ENCODE peak calls at places on chromosomes 11 and 22, in eight cellular contexts. One of them, this sample, is unnamed.
A peak's percentile ranks its signal among the peaks of the same experiment; 100 is the strongest.

GRCh38 chr11:62830904-62831519 is 839 bp downstream of the STX5 start:
- DNase-seq in epithelial cell of proximal tubule: no peak
- DNase-seq in endothelial cell: no peak
- DNase-seq in cardiac fibroblast: no peak
- DNase-seq in heart left ventricle: no peak
- DNase-seq in GM20000: peak; percentile 33
- DNase-seq in K562: no peak
- DNase-seq in body of pancreas: no peak
- DNase-seq in this sample: peak; percentile 44

GRCh38 chr11:69233761-69234136 is 60.2 kb upstream of the MYEOV start:
- DNase-seq in epithelial cell of proximal tubule: no peak
- DNase-seq in endothelial cell: no peak
- DNase-seq in cardiac fibroblast: no peak
- DNase-seq in heart left ventricle: no peak
- DNase-seq in GM20000: no peak
- DNase-seq in K562: no peak
- DNase-seq in body of pancreas: no peak
- DNase-seq in this sample: no peak

GRCh38 chr22:44718418-44718817 is 16.4 kb downstream of the PRR5 start:
- DNase-seq in epithelial cell of proximal tubule: no peak
- DNase-seq in endothelial cell: no peak
- DNase-seq in cardiac fibroblast: no peak
- DNase-seq in heart left ventricle: no peak
- DNase-seq in GM20000: no peak
- DNase-seq in K562: no peak
- DNase-seq in body of pancreas: no peak
- DNase-seq in this sample: peak; percentile 18

GRCh38 chr22:44585559-44586121 is 87.6 kb upstream of the RTL6 start:
- DNase-seq in epithelial cell of proximal tubule: no peak
- DNase-seq in endothelial cell: no peak
- DNase-seq in cardiac fibroblast: no peak
- DNase-seq in heart left ventricle: peak; percentile 2
- DNase-seq in GM20000: no peak
- DNase-seq in K562: no peak
- DNase-seq in body of pancreas: no peak
- DNase-seq in this sample: no peak

GRCh38 chr11:104565581-104565956 is 332.7 kb downstream of the CASP12 start:
- DNase-seq in epithelial cell of proximal tubule: no peak
- DNase-seq in endothelial cell: no peak
- DNase-seq in cardiac fibroblast: no peak
- DNase-seq in heart left ventricle: no peak
- DNase-seq in GM20000: no peak
- DNase-seq in K562: no peak
- DNase-seq in body of pancreas: no peak
- DNase-seq in this sample: no peak

GRCh38 chr11:120030411-120030810 is 107.5 kb downstream of the TRIM29 start:
- DNase-seq in epithelial cell of proximal tubule: no peak
- DNase-seq in endothelial cell: no peak
- DNase-seq in cardiac fibroblast: no peak
- DNase-seq in heart left ventricle: no peak
- DNase-seq in GM20000: no peak
- DNase-seq in K562: no peak
- DNase-seq in body of pancreas: no peak
- DNase-seq in this sample: no peak

GRCh38 chr22:44925465-44926123 is 84.2 kb downstream of the PHF21B start:
- DNase-seq in epithelial cell of proximal tubule: no peak
- DNase-seq in endothelial cell: no peak
- DNase-seq in cardiac fibroblast: no peak
- DNase-seq in heart left ventricle: no peak
- DNase-seq in GM20000: no peak
- DNase-seq in K562: no peak
- DNase-seq in body of pancreas: no peak
- DNase-seq in this sample: no peak

GRCh38 chr11:111455291-111456085 is 56.7 kb downstream of the BTG4 start:
- DNase-seq in epithelial cell of proximal tubule: no peak
- DNase-seq in endothelial cell: no peak
- DNase-seq in cardiac fibroblast: no peak
- DNase-seq in heart left ventricle: no peak
- DNase-seq in GM20000: no peak
- DNase-seq in K562: no peak
- DNase-seq in body of pancreas: no peak
- DNase-seq in this sample: no peak

GRCh38 chr22:36465232-36466021 is 16.0 kb downstream of the TXN2 start:
- DNase-seq in epithelial cell of proximal tubule: peak; percentile 82
- DNase-seq in endothelial cell: no peak
- DNase-seq in cardiac fibroblast: peak; percentile 72
- DNase-seq in heart left ventricle: peak; percentile 84
- DNase-seq in GM20000: peak; percentile 4
- DNase-seq in K562: no peak
- DNase-seq in body of pancreas: peak; percentile 99
- DNase-seq in this sample: no peak

GRCh38 chr11:46555269-46556054 is 38.4 kb downstream of the AMBRA1 start:
- DNase-seq in epithelial cell of proximal tubule: no peak
- DNase-seq in endothelial cell: no peak
- DNase-seq in cardiac fibroblast: peak; percentile 54
- DNase-seq in heart left ventricle: no peak
- DNase-seq in GM20000: peak; percentile 29
- DNase-seq in K562: no peak
- DNase-seq in body of pancreas: no peak
- DNase-seq in this sample: peak; percentile 17

DNA sequence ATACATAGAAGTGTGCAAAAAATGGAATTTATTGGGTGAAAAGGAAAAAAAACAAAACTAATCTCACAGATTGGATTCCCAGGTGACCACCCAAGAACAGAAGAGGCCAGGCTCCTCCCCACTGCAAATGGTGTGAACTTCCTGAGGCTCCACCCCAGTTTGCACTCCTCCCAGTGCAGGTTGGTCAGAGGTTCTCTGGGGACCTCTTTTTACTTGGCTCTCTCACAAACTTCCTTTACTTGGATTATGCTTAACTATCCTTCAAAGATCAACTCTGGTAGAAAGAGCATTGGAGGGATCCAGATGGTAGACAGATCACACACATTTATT is 138.9 kb upstream of the CCDC90B start:
- DNase-seq in epithelial cell of proximal tubule: no peak
- DNase-seq in endothelial cell: no peak
- DNase-seq in cardiac fibroblast: no peak
- DNase-seq in heart left ventricle: no peak
- DNase-seq in GM20000: no peak
- DNase-seq in K562: no peak
- DNase-seq in body of pancreas: no peak
- DNase-seq in this sample: no peak
- TF ChIP-seq CTCF in epithelial cell of proximal tubule: no peak
- TF ChIP-seq CTCF in endothelial cell: no peak
- TF ChIP-seq CTCF in cardiac fibroblast: no peak
- TF ChIP-seq CTCF in heart left ventricle: no peak
- TF ChIP-seq CTCF in GM20000: no peak
- TF ChIP-seq CTCF in K562: no peak
- TF ChIP-seq CTCF in body of pancreas: no peak
- TF ChIP-seq CTCF in this sample: no peak

GRCh38 chr11:63871962-63872832 is 33.3 kb downstream of the MARK2 start:
- DNase-seq in epithelial cell of proximal tubule: peak; percentile 86
- DNase-seq in endothelial cell: peak; percentile 44
- DNase-seq in cardiac fibroblast: peak; percentile 90
- DNase-seq in heart left ventricle: peak; percentile 86
- DNase-seq in GM20000: peak; percentile 82
- DNase-seq in K562: peak; percentile 85
- DNase-seq in body of pancreas: peak; percentile 96
- DNase-seq in this sample: peak; percentile 61
- TF ChIP-seq CTCF in epithelial cell of proximal tubule: peak; percentile 53
- TF ChIP-seq CTCF in endothelial cell: no peak
- TF ChIP-seq CTCF in cardiac fibroblast: peak; percentile 39
- TF ChIP-seq CTCF in heart left ventricle: peak; percentile 13
- TF ChIP-seq CTCF in GM20000: peak; percentile 65
- TF ChIP-seq CTCF in K562: peak; percentile 89
- TF ChIP-seq CTCF in body of pancreas: peak; percentile 92
- TF ChIP-seq CTCF in this sample: no peak

DNA sequence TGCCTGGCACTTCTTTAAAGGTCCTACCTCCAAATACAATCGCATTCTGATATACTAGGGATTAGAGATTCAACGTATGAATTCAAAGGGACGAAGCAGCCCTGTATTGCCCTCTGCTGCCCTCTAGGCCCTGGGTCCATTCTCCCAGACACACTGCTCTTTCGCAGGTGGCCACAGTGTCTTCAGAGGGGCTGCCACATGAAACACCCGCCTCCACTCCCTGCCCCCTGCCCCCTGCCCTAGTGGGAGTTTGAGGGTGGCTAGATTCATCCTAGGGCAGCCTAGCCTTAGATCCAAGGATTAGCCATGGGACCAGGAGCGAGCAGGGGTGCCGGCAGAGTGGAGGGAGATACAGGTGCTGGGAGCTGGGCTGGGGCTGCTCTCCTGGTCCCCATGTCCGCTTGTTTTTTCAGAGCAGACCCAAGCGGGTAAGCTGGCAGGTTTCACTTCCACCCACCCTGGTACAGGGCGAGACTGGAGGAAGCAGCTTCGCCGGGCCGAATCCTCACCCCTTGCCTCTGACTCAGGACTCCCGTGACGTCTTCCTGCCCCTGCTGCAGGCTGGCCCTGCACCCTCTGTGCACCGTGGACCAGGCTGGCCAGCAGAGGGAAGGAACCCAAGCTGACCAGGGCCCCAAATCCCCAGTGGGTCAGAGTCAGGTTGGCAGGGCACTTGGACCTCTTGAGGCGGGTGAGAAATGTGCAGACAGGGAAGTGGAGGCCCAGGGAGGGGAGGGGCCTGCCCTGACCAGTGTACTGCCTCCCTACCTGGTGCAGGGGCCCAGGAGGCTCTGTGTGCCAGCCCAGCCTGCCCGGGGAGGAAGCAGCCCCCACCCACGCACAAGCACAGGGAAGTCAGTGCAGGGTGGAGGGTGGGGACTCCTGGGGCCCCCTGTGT is 28.4 kb upstream of the HMOX1 start:
- DNase-seq in epithelial cell of proximal tubule: no peak
- DNase-seq in endothelial cell: peak; percentile 49
- DNase-seq in cardiac fibroblast: no peak
- DNase-seq in heart left ventricle: peak; percentile 73
- DNase-seq in GM20000: no peak
- DNase-seq in K562: no peak
- DNase-seq in body of pancreas: peak; percentile 80
- DNase-seq in this sample: peak; percentile 89
- TF ChIP-seq CTCF in epithelial cell of proximal tubule: peak; percentile 45
- TF ChIP-seq CTCF in endothelial cell: no peak
- TF ChIP-seq CTCF in cardiac fibroblast: peak; percentile 16
- TF ChIP-seq CTCF in heart left ventricle: no peak
- TF ChIP-seq CTCF in GM20000: peak; percentile 36
- TF ChIP-seq CTCF in K562: peak; percentile 28
- TF ChIP-seq CTCF in body of pancreas: peak; percentile 44
- TF ChIP-seq CTCF in this sample: peak; percentile 20

GRCh38 chr11:65571940-65572339 is 398 bp upstream of the FAM89B start:
- DNase-seq in epithelial cell of proximal tubule: no peak
- DNase-seq in endothelial cell: no peak
- DNase-seq in cardiac fibroblast: peak; percentile 56
- DNase-seq in heart left ventricle: no peak
- DNase-seq in GM20000: no peak
- DNase-seq in K562: no peak
- DNase-seq in body of pancreas: peak; percentile 51
- DNase-seq in this sample: no peak
- TF ChIP-seq CTCF in epithelial cell of proximal tubule: peak; percentile 67
- TF ChIP-seq CTCF in endothelial cell: no peak
- TF ChIP-seq CTCF in cardiac fibroblast: peak; percentile 40
- TF ChIP-seq CTCF in heart left ventricle: no peak
- TF ChIP-seq CTCF in GM20000: no peak
- TF ChIP-seq CTCF in K562: peak; percentile 75
- TF ChIP-seq CTCF in body of pancreas: peak; percentile 44
- TF ChIP-seq CTCF in this sample: peak; percentile 31

GRCh38 chr11:11400635-11401232 is 47.7 kb upstream of the CSNK2A3 start:
- DNase-seq in epithelial cell of proximal tubule: no peak
- DNase-seq in endothelial cell: peak; percentile 35
- DNase-seq in cardiac fibroblast: no peak
- DNase-seq in heart left ventricle: no peak
- DNase-seq in GM20000: peak; percentile 23
- DNase-seq in K562: peak; percentile 29
- DNase-seq in body of pancreas: no peak
- DNase-seq in this sample: peak; percentile 28
- TF ChIP-seq CTCF in epithelial cell of proximal tubule: peak; percentile 62
- TF ChIP-seq CTCF in endothelial cell: peak; percentile 18
- TF ChIP-seq CTCF in cardiac fibroblast: no peak
- TF ChIP-seq CTCF in heart left ventricle: no peak
- TF ChIP-seq CTCF in GM20000: no peak
- TF ChIP-seq CTCF in K562: peak; percentile 41
- TF ChIP-seq CTCF in body of pancreas: no peak
- TF ChIP-seq CTCF in this sample: no peak

GRCh38 chr11:121104223-121104831 is 3.3 kb downstream of the TECTA start:
- DNase-seq in epithelial cell of proximal tubule: no peak
- DNase-seq in endothelial cell: peak; percentile 11
- DNase-seq in cardiac fibroblast: no peak
- DNase-seq in heart left ventricle: peak; percentile 10
- DNase-seq in GM20000: no peak
- DNase-seq in K562: peak; percentile 36
- DNase-seq in body of pancreas: peak; percentile 17
- DNase-seq in this sample: no peak

GRCh38 chr11:121105851-121106250 is 4.8 kb downstream of the TECTA start:
- DNase-seq in epithelial cell of proximal tubule: no peak
- DNase-seq in endothelial cell: no peak
- DNase-seq in cardiac fibroblast: no peak
- DNase-seq in heart left ventricle: no peak
- DNase-seq in GM20000: no peak
- DNase-seq in K562: no peak
- DNase-seq in body of pancreas: no peak
- DNase-seq in this sample: no peak

GRCh38 chr11:121105063-121105480 is 4.0 kb downstream of the TECTA start:
- DNase-seq in epithelial cell of proximal tubule: no peak
- DNase-seq in endothelial cell: no peak
- DNase-seq in cardiac fibroblast: peak; percentile 75
- DNase-seq in heart left ventricle: peak; percentile 44
- DNase-seq in GM20000: no peak
- DNase-seq in K562: no peak
- DNase-seq in body of pancreas: peak; percentile 33
- DNase-seq in this sample: no peak

GRCh38 chr11:121108413-121108812 is 7.4 kb downstream of the TECTA start:
- DNase-seq in epithelial cell of proximal tubule: no peak
- DNase-seq in endothelial cell: no peak
- DNase-seq in cardiac fibroblast: no peak
- DNase-seq in heart left ventricle: no peak
- DNase-seq in GM20000: no peak
- DNase-seq in K562: no peak
- DNase-seq in body of pancreas: no peak
- DNase-seq in this sample: no peak

DNA sequence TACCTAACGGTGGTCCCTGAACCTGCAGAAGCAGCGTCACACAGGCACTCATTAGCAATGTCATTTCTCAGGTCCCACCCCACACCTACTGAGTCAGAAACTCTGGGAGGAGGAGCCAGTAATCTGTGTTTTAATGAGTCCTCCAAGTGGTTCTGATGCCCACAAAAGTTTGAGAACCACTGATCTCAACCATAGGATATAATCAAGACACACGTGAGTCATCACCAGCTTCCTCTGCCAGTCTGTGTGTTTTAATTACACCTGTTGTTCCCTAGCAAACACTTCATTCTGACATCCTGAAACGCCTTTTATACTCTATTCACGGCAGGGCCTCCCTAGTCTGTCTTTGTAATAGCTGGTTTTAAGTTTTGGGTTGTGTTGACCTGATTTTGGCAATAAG is 5.8 kb downstream of the TECTA start:
- DNase-seq in epithelial cell of proximal tubule: no peak
- DNase-seq in endothelial cell: no peak
- DNase-seq in cardiac fibroblast: no peak
- DNase-seq in heart left ventricle: no peak
- DNase-seq in GM20000: no peak
- DNase-seq in K562: no peak
- DNase-seq in body of pancreas: no peak
- DNase-seq in this sample: no peak
- TF ChIP-seq CTCF in epithelial cell of proximal tubule: no peak
- TF ChIP-seq CTCF in endothelial cell: no peak
- TF ChIP-seq CTCF in cardiac fibroblast: no peak
- TF ChIP-seq CTCF in heart left ventricle: no peak
- TF ChIP-seq CTCF in GM20000: no peak
- TF ChIP-seq CTCF in K562: no peak
- TF ChIP-seq CTCF in body of pancreas: no peak
- TF ChIP-seq CTCF in this sample: no peak

GRCh38 chr11:8928981-8929615 is 3.6 kb downstream of the C11orf16 start:
- DNase-seq in epithelial cell of proximal tubule: no peak
- DNase-seq in endothelial cell: no peak
- DNase-seq in cardiac fibroblast: no peak
- DNase-seq in heart left ventricle: no peak
- DNase-seq in GM20000: no peak
- DNase-seq in K562: no peak
- DNase-seq in body of pancreas: no peak
- DNase-seq in this sample: no peak
- TF ChIP-seq CTCF in epithelial cell of proximal tubule: no peak
- TF ChIP-seq CTCF in endothelial cell: no peak
- TF ChIP-seq CTCF in cardiac fibroblast: no peak
- TF ChIP-seq CTCF in heart left ventricle: no peak
- TF ChIP-seq CTCF in GM20000: no peak
- TF ChIP-seq CTCF in K562: no peak
- TF ChIP-seq CTCF in body of pancreas: no peak
- TF ChIP-seq CTCF in this sample: no peak

This sample was measured in activated CD8-positive, alpha-beta T cell treated with anti-CD3 and anti-CD28 coated beads for 36 hours.